ENCODE peak calls at places on chromosomes 7 and 10, in seven cellular contexts. P is transverse colon; Q is thoracic aorta; E is CD8-positive, alpha-beta T cell; O is Peyer's patch; Y is right lobe of liver; F is left lung. W is an unnamed sample. For H3K9me3, the result is how much of the 10 kb centered on the place peaks cover.

GRCh38 chr7:131898418-131898817 is 342.0 kb upstream of the PODXL start:
- DNase-seq in F (no peak), Q (no peak), E (no peak), Y (no peak), P (no peak), O (no peak), W (no peak)

GRCh38 chr7:70789481-70790214 is 342.3 kb upstream of the GALNT17 start:
- DNase-seq in E (no peak), P (no peak), Q (no peak), O (no peak), Y (no peak), F (no peak), W (no peak)

GRCh38 chr7:96669812-96670211 is 39.8 kb downstream of the SEM1 start:
- DNase-seq in F (no peak), Q (no peak), P (no peak), Y (no peak), O (no peak), E (no peak), W (no peak)

GRCh38 chr7:28799619-28800018 is 158.5 kb downstream of the TRIL start:
- DNase-seq in Y (no peak), P (no peak), O (no peak), F (no peak), E (no peak), Q (no peak), W (no peak)

GRCh38 chr10:24722676-24723385 is 856 bp downstream of the ARHGAP21 start:
- DNase-seq in F (peak), E (peak), P (peak), Y (no peak), O (peak), Q (no peak), W (no peak)

GRCh38 chr10:85513450-85513849 is 853.1 kb downstream of the GRID1 start:
- DNase-seq in F (no peak), E (no peak), O (no peak), P (no peak), Y (no peak), Q (no peak), W (no peak)

GRCh38 chr10:61621538-61622150 is 41.1 kb upstream of the CABCOCO1 start:
- DNase-seq in Y (no peak), F (no peak), Q (no peak), P (no peak), O (no peak), E (no peak), W (no peak)

GRCh38 chr10:32239770-32240169 is 107.2 kb downstream of the EPC1 start:
- DNase-seq in P (no peak), Y (no peak), Q (no peak), E (no peak), O (no peak), F (no peak), W (no peak)

GRCh38 chr10:98433371-98433770 is 13.4 kb downstream of the HPS1 start:
- DNase-seq in Q (no peak), F (no peak), E (no peak), O (no peak), Y (no peak), P (no peak), W (no peak)

GRCh38 chr7:99139031-99139430 is 4.9 kb downstream of the SMURF1 start:
- DNase-seq in P (no peak), O (no peak), Y (no peak), E (no peak), Q (no peak), F (no peak), W (no peak)

GRCh38 chr10:58152698-58153263 is 114.9 kb downstream of the IPMK start:
- DNase-seq in F (no peak), Y (no peak), O (no peak), Q (no peak), E (no peak), P (peak), W (no peak)

GRCh38 chr10:122173337-122173736 is 97.8 kb upstream of the BTBD16 start:
- DNase-seq in P (no peak), Q (no peak), F (no peak), E (no peak), Y (no peak), O (no peak), W (no peak)

GRCh38 chr7:130112662-130113425 is 42.5 kb downstream of the KLHDC10 start:
- DNase-seq in Y (no peak), E (no peak), F (no peak), P (no peak), O (no peak), Q (no peak), W (no peak)

GRCh38 chr7:14690075-14690474 is 212.5 kb downstream of the DGKB start:
- DNase-seq in O (no peak), Y (no peak), E (no peak), F (no peak), P (no peak), Q (no peak), W (no peak)

GRCh38 chr7:110759069-110759468 is 331.9 kb upstream of the LRRN3 start:
- DNase-seq in E (no peak), F (no peak), Q (no peak), O (no peak), Y (no peak), P (no peak), W (no peak)

GRCh38 chr7:34057956-34058355 is 152.6 kb downstream of the BMPER start:
- DNase-seq in Y (no peak), O (no peak), F (no peak), E (no peak), P (no peak), Q (no peak), W (no peak)

GRCh38 chr10:2968401-2968800 is 98.9 kb upstream of the PFKP start:
- DNase-seq in Y (no peak), F (no peak), O (no peak), Q (no peak), P (no peak), E (no peak), W (no peak)

GRCh38 chr10:17580853-17581252 is 36.3 kb downstream of the HACD1 start:
- DNase-seq in P (no peak), E (no peak), O (no peak), Y (no peak), Q (no peak), F (no peak), W (no peak)

GRCh38 chr7:43303740-43304241 is 191.3 kb downstream of the HECW1 start:
- DNase-seq in P (no peak), E (no peak), F (no peak), O (no peak), Y (no peak), Q (no peak), W (no peak)

GRCh38 chr10:514137-514671 is 175.3 kb downstream of the DIP2C start:
- DNase-seq in O (no peak), Q (peak), F (no peak), E (no peak), P (no peak), Y (no peak), W (no peak)

GRCh38 chr7:146002431-146003078 is 114.0 kb upstream of the CNTNAP2 start:
- DNase-seq in P (no peak), Y (no peak), F (no peak), O (no peak), E (no peak), Q (no peak), W (no peak)

GRCh38 chr7:43105521-43106120 is 6.8 kb upstream of the HECW1 start:
- DNase-seq in O (no peak), P (no peak), Y (no peak), F (no peak), E (no peak), Q (no peak), W (no peak)

GRCh38 chr7:155338632-155339320 is 41.1 kb downstream of the INSIG1 start:
- DNase-seq in E (no peak), P (no peak), O (no peak), F (peak), Y (no peak), Q (no peak), W (no peak)

GRCh38 chr7:25995893-25996529 is 156.0 kb upstream of the NFE2L3 start:
- DNase-seq in E (no peak), F (no peak), P (no peak), Y (no peak), O (no peak), Q (no peak), W (no peak)

GRCh38 chr7:23467281-23467680 is 3.0 kb downstream of the IGF2BP3 start:
- DNase-seq in Q (no peak), O (no peak), F (no peak), P (no peak), Y (no peak), E (no peak), W (no peak)

GRCh38 chr7:116315803-116316202 is 105.5 kb downstream of the TES start:
- DNase-seq in E (no peak), P (no peak), O (no peak), Q (no peak), Y (no peak), F (no peak), W (no peak)

GRCh38 chr7:135557455-135558336 is at the start of gene NUP205:
- DNase-seq in Q (peak), P (peak), Y (peak), E (peak), F (peak), O (peak), W (peak)

GRCh38 chr10:97229322-97229721 is 43.6 kb upstream of the SLIT1 start:
- DNase-seq in F (no peak), O (no peak), Y (no peak), P (no peak), Q (no peak), E (no peak), W (no peak)

GRCh38 chr7:135341049-135341448 is 107.4 kb downstream of the STRA8 start:
- DNase-seq in Q (no peak), P (peak), F (no peak), E (no peak), O (no peak), Y (peak), W (no peak)

GRCh38 chr7:46218461-46219202 is 297.6 kb upstream of the IGFBP3 start:
- DNase-seq in O (no peak), E (no peak), F (no peak), Y (no peak), Q (no peak), P (no peak), W (no peak)

GRCh38 chr7:25260862-25261454 is 32.7 kb upstream of the NPVF start:
- DNase-seq in Y (no peak), O (no peak), P (no peak), E (no peak), F (no peak), Q (no peak), W (no peak)

GRCh38 chr10:26792780-26793495 is 67.8 kb downstream of the ABI1 start:
- DNase-seq in E (no peak), Q (no peak), Y (no peak), F (no peak), O (no peak), P (no peak), W (no peak)
- H3K9me3 ChIP-seq in E (under half), Q (under half), Y (under half), F (under half), O (under half), P (under half), W (under half)

GRCh38 chr7:51005074-51005473 is 222.4 kb upstream of the GRB10 start:
- DNase-seq in P (no peak), O (no peak), F (no peak), E (no peak), Y (no peak), Q (no peak), W (no peak)
- H3K4me3 ChIP-seq in P (no peak), O (no peak), F (no peak), E (no peak), Y (no peak), Q (no peak), W (no peak)

GRCh38 chr10:12403119-12403518 is 53.8 kb downstream of the CAMK1D start:
- DNase-seq in O (peak), E (no peak), F (no peak), Y (no peak), Q (no peak), P (no peak), W (no peak)
- TF ChIP-seq CTCF in O (no peak), E (no peak), F (no peak), Y (no peak), Q (no peak), P (no peak), W (no peak)

DNA sequence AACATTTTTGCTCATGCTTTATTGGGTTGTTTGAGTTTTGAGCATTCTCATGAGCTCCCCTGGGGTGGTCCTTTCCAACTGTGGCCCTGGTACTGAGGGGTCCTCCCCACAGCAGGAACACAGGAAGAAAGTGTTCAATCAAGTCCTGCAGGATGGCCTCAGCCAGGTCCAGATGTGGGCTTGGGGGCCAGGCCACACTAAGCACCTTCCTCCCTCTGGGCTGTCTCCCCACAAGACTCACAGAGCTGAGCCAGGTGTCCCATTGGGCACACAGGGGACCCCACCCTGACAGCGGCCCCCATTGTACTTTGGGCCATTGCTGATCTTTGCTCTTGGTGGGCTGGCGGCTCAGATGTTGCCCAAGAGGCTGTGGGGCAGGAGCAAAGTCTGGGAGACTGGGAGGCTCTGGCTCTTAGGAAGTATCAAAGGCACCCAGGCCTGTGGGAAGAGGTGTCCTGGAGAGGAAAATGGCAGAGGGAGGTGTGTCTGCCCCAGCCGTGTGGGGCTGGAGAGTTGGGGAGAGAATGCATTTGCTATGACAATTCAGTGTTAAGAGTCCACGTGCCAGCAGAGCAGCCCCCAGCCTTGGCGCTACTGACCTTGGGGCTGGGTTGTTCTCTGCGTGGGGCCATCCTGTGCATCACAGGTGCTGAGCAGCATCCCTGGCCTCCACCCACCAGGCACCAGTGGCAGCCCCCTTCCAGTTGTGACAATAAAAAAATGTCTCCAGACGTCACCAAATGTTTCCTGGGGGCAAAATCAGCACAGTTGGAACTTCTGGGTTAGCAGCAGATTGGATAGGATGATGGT is 17.8 kb downstream of the SCART1 start:
- DNase-seq in P (no peak), E (no peak), Y (no peak), F (no peak), O (no peak), Q (no peak), W (no peak)
- H3K9me3 ChIP-seq in P (under half), E (under half), Y (under half), F (under half), O (under half), Q (under half), W (under half)

W was measured in RWPE2.